ENCODE peak calls at places on chromosomes 2 and 18, in nine cellular contexts. X is kidney glomerular epithelial cell; N is stimulated activated effector memory CD8-positive, alpha-beta T cell treated with anti-CD3 and anti-CD28 coated beads, Interleukin-12 subunit alpha, Interleukin-12 subunit beta, amount 100 ng/mL, for 72 hours; B is MG63; O is OCI-M1; L is BE2C; C is iPS-NIHi11; A is cardiac fibroblast; R is A549. T is an unnamed sample.

GRCh38 chr2:206328979-206329378 is 54.5 kb downstream of the ZDBF2 start:
- DNase-seq in B (no peak), O (no peak), R (no peak), X (no peak), N (no peak), A (no peak), L (no peak), C (peak; percentile 37), T (no peak)

GRCh38 chr2:107808986-107809385 is 17.7 kb upstream of the RGPD4 start:
- DNase-seq in B (peak; percentile 94), L (no peak), C (no peak), O (no peak), A (no peak), R (peak; percentile 38), X (no peak), N (no peak), T (no peak)

GRCh38 chr2:168427451-168427850 is 28.6 kb upstream of the CERS6 start:
- DNase-seq in N (no peak), R (no peak), L (no peak), O (no peak), A (peak; percentile 80), B (no peak), C (no peak), X (peak; percentile 18), T (no peak)

GRCh38 chr2:105775809-105776559 is 31.3 kb downstream of the NCK2 start:
- DNase-seq in X (no peak), O (no peak), R (no peak), B (no peak), A (no peak), C (no peak), N (no peak), L (no peak), T (no peak)

GRCh38 chr18:27762054-27762453 is 414.9 kb downstream of the CDH2 start:
- DNase-seq in X (peak; percentile 48), R (no peak), L (no peak), A (no peak), N (no peak), C (no peak), B (no peak), O (no peak), T (no peak)

GRCh38 chr2:135585586-135585985 is 54.3 kb downstream of the R3HDM1 start:
- DNase-seq in R (peak; percentile 18), L (no peak), B (no peak), O (no peak), X (no peak), C (no peak), A (peak; percentile 28), N (no peak), T (no peak)

GRCh38 chr2:42901076-42901645 is 108.8 kb upstream of the HAAO start:
- DNase-seq in C (no peak), R (no peak), B (no peak), N (no peak), L (no peak), A (peak; percentile 59), X (peak; percentile 25), O (no peak), T (peak; percentile 18)

GRCh38 chr2:37993135-37993534 is 68.0 kb downstream of the RMDN2 start:
- DNase-seq in A (peak; percentile 28), N (no peak), B (no peak), O (peak; percentile 13), L (no peak), C (no peak), R (peak; percentile 22), X (no peak), T (no peak)

GRCh38 chr18:13051950-13052349 is 60.8 kb downstream of the CEP192 start:
- DNase-seq in B (no peak), L (no peak), O (no peak), A (no peak), C (no peak), X (no peak), R (no peak), N (no peak), T (peak; percentile 61)

GRCh38 chr2:132564065-132564464 is 105.9 kb downstream of the LYPD1 start:
- DNase-seq in C (no peak), B (no peak), L (no peak), R (no peak), O (no peak), N (no peak), A (no peak), X (peak; percentile 93), T (no peak)

GRCh38 chr18:70019136-70019535 is 71.5 kb upstream of the CD226 start:
- DNase-seq in A (no peak), C (no peak), B (no peak), N (no peak), X (no peak), L (no peak), R (no peak), O (no peak), T (no peak)

GRCh38 chr18:63154350-63155152 is 165.0 kb downstream of the BCL2 start:
- DNase-seq in B (no peak), X (no peak), C (no peak), R (no peak), N (no peak), O (no peak), L (no peak), A (no peak), T (no peak)

GRCh38 chr2:121071058-121071504 is 213.9 kb downstream of the TFCP2L1 start:
- DNase-seq in L (peak; percentile 70), X (peak; percentile 59), R (peak; percentile 53), B (peak; percentile 52), N (peak; percentile 75), A (peak; percentile 60), O (peak; percentile 74), C (peak; percentile 92), T (peak; percentile 34)

GRCh38 chr18:34039194-34039593 is 185.5 kb downstream of the NOL4 start:
- DNase-seq in C (no peak), L (no peak), R (no peak), O (peak; percentile 86), B (no peak), A (no peak), X (peak; percentile 2), N (no peak), T (peak; percentile 6)

GRCh38 chr2:20173064-20173463 is 51.9 kb downstream of the SDC1 start:
- DNase-seq in L (no peak), C (no peak), X (no peak), B (no peak), A (no peak), R (no peak), O (no peak), N (no peak), T (no peak)

GRCh38 chr18:23825496-23825895 is 136.2 kb downstream of the LAMA3 start:
- DNase-seq in X (no peak), O (no peak), C (no peak), A (no peak), R (no peak), B (no peak), N (no peak), L (no peak), T (no peak)

GRCh38 chr2:80326214-80326613 is 21.7 kb upstream of the LRRTM1 start:
- DNase-seq in C (peak; percentile 15), X (peak; percentile 39), B (peak; percentile 4), R (peak; percentile 13), L (peak; percentile 45), O (peak; percentile 58), A (peak; percentile 49), N (no peak), T (no peak)

GRCh38 chr2:158411748-158412147 is 44.8 kb downstream of the CCDC148 start:
- DNase-seq in C (no peak), R (no peak), X (no peak), A (no peak), B (no peak), L (no peak), N (no peak), O (no peak), T (no peak)

GRCh38 chr2:166419616-166419934 is 43.8 kb upstream of the SCN9A start:
- DNase-seq in B (no peak), C (no peak), R (peak; percentile 58), N (no peak), A (peak; percentile 70), X (peak; percentile 17), L (no peak), O (peak; percentile 78), T (peak; percentile 73)

GRCh38 chr2:86068098-86069047 is 37.3 kb downstream of the POLR1A start:
- DNase-seq in A (peak; percentile 7), R (peak; percentile 29), N (peak; percentile 57), O (no peak), X (no peak), B (no peak), L (no peak), C (no peak), T (no peak)

GRCh38 chr2:196075196-196075595 is 6.6 kb upstream of the DNAH7 start:
- DNase-seq in N (no peak), L (no peak), C (no peak), O (no peak), A (no peak), B (no peak), R (no peak), X (no peak), T (no peak)

GRCh38 chr2:28233070-28233718 is 159.5 kb upstream of the FOSL2 start:
- DNase-seq in O (no peak), L (no peak), X (peak; percentile 94), B (no peak), N (no peak), R (peak; percentile 74), A (peak; percentile 29), C (no peak), T (no peak)

GRCh38 chr2:101307950-101308431 is 510 bp downstream of the RNF149 start:
- DNase-seq in A (peak; percentile 16), X (no peak), B (peak; percentile 19), C (peak; percentile 54), N (peak; percentile 72), O (peak; percentile 26), L (peak; percentile 12), R (peak; percentile 15), T (no peak)

GRCh38 chr2:235011607-235011928 is 59.8 kb downstream of the SH3BP4 start:
- DNase-seq in L (no peak), C (no peak), O (no peak), R (no peak), X (no peak), B (no peak), N (no peak), A (no peak), T (no peak)

GRCh38 chr2:55175254-55176093 is 56.6 kb downstream of the CLHC1 start:
- DNase-seq in N (no peak), X (peak; percentile 66), C (peak; percentile 45), R (peak; percentile 75), O (peak; percentile 75), B (no peak), A (peak; percentile 80), L (no peak), T (peak; percentile 70)

GRCh38 chr2:236179653-236180500 is 11.7 kb upstream of the GBX2 start:
- DNase-seq in B (no peak), L (no peak), O (peak; percentile 23), A (peak; percentile 61), C (no peak), R (peak; percentile 23), X (peak; percentile 66), N (no peak), T (peak; percentile 91)

GRCh38 chr2:105114551-105114950 is 76.7 kb downstream of the MRPS9 start:
- DNase-seq in O (peak; percentile 67), N (peak; percentile 45), R (peak; percentile 70), B (no peak), L (no peak), A (peak; percentile 80), C (peak; percentile 64), X (peak; percentile 47), T (peak; percentile 52)

GRCh38 chr2:175227382-175227781 is 45.9 kb upstream of the ATP5MC3 start:
- DNase-seq in L (no peak), X (no peak), C (no peak), R (no peak), A (no peak), O (no peak), N (no peak), B (no peak), T (no peak)

GRCh38 chr2:174554514-174555119 is 43.0 kb downstream of the WIPF1 start:
- DNase-seq in R (no peak), L (no peak), X (no peak), C (no peak), O (no peak), N (no peak), B (no peak), A (no peak), T (no peak)

GRCh38 chr2:177419274-177419673 is 26.7 kb downstream of the AGPS start:
- DNase-seq in B (no peak), A (peak; percentile 66), L (no peak), O (peak; percentile 83), X (no peak), N (no peak), C (no peak), R (no peak), T (no peak)